ENCODE peak calls at places on chromosomes 12 and 14, in seven cellular contexts. F is adrenal gland, V is activated T-helper 1 cell treated with Interleukin-2 at 50 U/mL for 16 hours, H is lower lobe of right lung, B is GM12865, R is astrocyte of the hippocampus, K is AG20443. Z is an unnamed sample.

GRCh38 chr14:91269076-91269991 is 24.8 kb upstream of the GPR68 start:
- DNase-seq in B (no peak), K (peak), V (no peak), H (no peak), F (no peak), R (peak), Z (no peak)

GRCh38 chr14:60508707-60509437 is at the start of gene SIX6:
- DNase-seq in V (no peak), F (no peak), R (peak), K (peak), H (no peak), B (peak), Z (no peak)

GRCh38 chr12:29578070-29578469 is 80.6 kb upstream of the OVCH1 start:
- DNase-seq in K (no peak), B (no peak), V (no peak), F (no peak), R (no peak), H (no peak), Z (no peak)

GRCh38 chr14:49549881-49550280 is 36.3 kb downstream of the RPS29 start:
- DNase-seq in R (peak), K (peak), V (no peak), B (no peak), F (no peak), H (no peak), Z (no peak)

GRCh38 chr12:22687677-22688076 is 62.7 kb downstream of the ETNK1 start:
- DNase-seq in V (no peak), H (no peak), K (peak), R (peak), B (peak), F (no peak), Z (no peak)

GRCh38 chr14:77459072-77459723 is 1.3 kb downstream of the AHSA1 start:
- DNase-seq in H (no peak), R (peak), V (peak), K (peak), F (peak), B (peak), Z (peak)

GRCh38 chr12:25960176-25960575 is 1.7 kb downstream of the RASSF8 start:
- DNase-seq in H (no peak), B (no peak), V (no peak), R (peak), K (peak), F (peak), Z (no peak)

GRCh38 chr14:23252420-23253333 is 14.9 kb downstream of the RNF212B start:
- DNase-seq in H (no peak), F (no peak), V (no peak), R (no peak), B (no peak), K (no peak), Z (no peak)

GRCh38 chr12:124603910-124604775 is 36.7 kb upstream of the NCOR2 start:
- DNase-seq in H (no peak), K (no peak), F (peak), B (no peak), R (no peak), V (no peak), Z (no peak)

GRCh38 chr12:55830601-55831406 is 1.4 kb upstream of the DNAJC14 start:
- DNase-seq in K (peak), H (peak), B (peak), V (peak), R (peak), F (peak), Z (no peak)

GRCh38 chr12:107884769-107885694 is 110.5 kb downstream of the ASCL4 start:
- DNase-seq in K (peak), R (peak), F (peak), H (peak), V (no peak), B (peak), Z (peak)

Z was measured in AG04450.